ENCODE peak calls at places on chromosomes 12 and 14, in ten cellular contexts. A is tibial nerve; Q is C1 segment of cervical spinal cord; S is NCI-H345; X is NCI-H446; P is activated CD4-positive, alpha-beta T cell treated with anti-CD3 and anti-CD28 coated beads, Interleukin-2, amount 50 U/mL, for 4 hours; N is neural crest cell; E is progenitor cell of endocrine pancreas; T is left cardiac atrium; F is GM04504. J is an unnamed sample.

GRCh38 chr12:113093409-113094101 is 37.0 kb downstream of the DTX1 start:
- DNase-seq in S (no peak), N (no peak), Q (no peak), T (no peak), P (no peak), F (no peak), E (no peak), X (no peak), A (no peak), J (no peak)

GRCh38 chr12:109804820-109805761 is 28.1 kb downstream of the TRPV4 start:
- DNase-seq in T (peak; percentile 60), S (peak; percentile 60), F (peak; percentile 13), X (peak; percentile 65), P (peak; percentile 58), N (peak; percentile 68), E (peak; percentile 46), A (peak; percentile 46), Q (no peak), J (peak; percentile 15)

GRCh38 chr12:43315961-43316360 is 236.0 kb downstream of the ADAMTS20 start:
- DNase-seq in A (no peak), F (no peak), Q (no peak), N (no peak), X (no peak), E (no peak), S (no peak), T (no peak), P (no peak), J (no peak)

GRCh38 chr14:59425322-59425945 is 39.7 kb downstream of the GPR135 start:
- DNase-seq in S (no peak), A (no peak), E (no peak), P (no peak), N (no peak), Q (no peak), F (peak; percentile 39), T (no peak), X (no peak), J (no peak)

GRCh38 chr14:88492272-88493089 is 62.3 kb downstream of the PTPN21 start:
- DNase-seq in A (peak; percentile 42), S (peak; percentile 63), X (peak; percentile 84), F (peak; percentile 44), N (peak; percentile 86), Q (peak; percentile 10), T (peak; percentile 44), P (peak; percentile 31), E (peak; percentile 57), J (peak; percentile 48)

GRCh38 chr14:103488960-103489359 is 33.7 kb downstream of the CKB start:
- DNase-seq in Q (no peak), X (no peak), A (no peak), P (no peak), T (no peak), S (no peak), N (no peak), F (no peak), E (no peak), J (no peak)

GRCh38 chr12:80778005-80778541 is 61.4 kb downstream of the MYF5 start:
- DNase-seq in S (peak; percentile 97), T (peak; percentile 42), E (no peak), A (peak; percentile 15), N (no peak), Q (peak; percentile 2), X (peak; percentile 96), P (no peak), F (peak; percentile 94), J (peak; percentile 53)

GRCh38 chr14:91405241-91405721 is 12.3 kb downstream of the CCDC88C start:
- DNase-seq in T (no peak), F (no peak), S (no peak), P (peak; percentile 78), X (no peak), A (no peak), Q (no peak), E (no peak), N (no peak), J (no peak)